ENCODE peak calls at places on chromosomes 1 and 21, in five cellular contexts. U is K562, T is H1, Q is HepG2, B is GM12878. P is an unnamed sample.

GRCh38 chr1:87800006-87800405 is 471.3 kb downstream of the LMO4 start:
- DNase-seq in U (no peak), T (no peak), Q (no peak), B (no peak), P (no peak)

GRCh38 chr1:222096883-222097282 is 355.0 kb upstream of the DUSP10 start:
- DNase-seq in U (no peak), T (no peak), Q (no peak), B (no peak), P (no peak)

GRCh38 chr1:159916240-159917051 is 8.9 kb downstream of the TAGLN2 start:
- DNase-seq in U (no peak), T (no peak), Q (peak), B (no peak), P (peak)

GRCh38 chr1:19124273-19124672 is 85.8 kb downstream of the UBR4 start:
- DNase-seq in U (no peak), T (no peak), Q (no peak), B (no peak), P (no peak)

GRCh38 chr1:155044812-155045690 is 6.1 kb upstream of the ADAM15 start:
- DNase-seq in U (peak), T (peak), Q (peak), B (no peak), P (peak)

GRCh38 chr1:181101581-181102226 is 13.2 kb downstream of the IER5 start:
- DNase-seq in U (peak), T (no peak), Q (no peak), B (no peak), P (peak)

GRCh38 chr1:184272178-184272866 is 114.5 kb upstream of the C1orf21 start:
- DNase-seq in U (no peak), T (no peak), Q (no peak), B (no peak), P (peak)

GRCh38 chr21:44542716-44543115 is 2.7 kb upstream of the KRTAP10-1 start:
- DNase-seq in U (no peak), T (no peak), Q (no peak), B (no peak), P (no peak)

GRCh38 chr1:149927535-149928387 is at the start of gene SF3B4:
- DNase-seq in U (peak), T (no peak), Q (peak), B (peak), P (peak)

GRCh38 chr21:46285206-46285661 is at the start of gene MCM3AP:
- DNase-seq in U (no peak), T (no peak), Q (no peak), B (no peak), P (no peak)

GRCh38 chr1:24949331-24949881 is 19.3 kb upstream of the RUNX3 start:
- DNase-seq in U (peak), T (no peak), Q (peak), B (no peak), P (no peak)

GRCh38 chr1:235784950-235785349 is 81.8 kb downstream of the LYST start:
- DNase-seq in U (no peak), T (no peak), Q (no peak), B (no peak), P (no peak)

GRCh38 chr1:2990376-2991115 is 30.7 kb upstream of the ACTRT2 start:
- DNase-seq in U (no peak), T (no peak), Q (no peak), B (no peak), P (no peak)
- TF ChIP-seq POLR2AphosphoS5 in U (no peak), T (no peak), Q (no peak), B (no peak), P (no peak)

GRCh38 chr1:33396188-33397124 is 34.4 kb downstream of the PHC2 start:
- DNase-seq in U (peak), T (no peak), Q (no peak), B (no peak), P (no peak)
- TF ChIP-seq CREB1 in U (no peak), T (no peak), Q (no peak), B (no peak), P (no peak)

DNA sequence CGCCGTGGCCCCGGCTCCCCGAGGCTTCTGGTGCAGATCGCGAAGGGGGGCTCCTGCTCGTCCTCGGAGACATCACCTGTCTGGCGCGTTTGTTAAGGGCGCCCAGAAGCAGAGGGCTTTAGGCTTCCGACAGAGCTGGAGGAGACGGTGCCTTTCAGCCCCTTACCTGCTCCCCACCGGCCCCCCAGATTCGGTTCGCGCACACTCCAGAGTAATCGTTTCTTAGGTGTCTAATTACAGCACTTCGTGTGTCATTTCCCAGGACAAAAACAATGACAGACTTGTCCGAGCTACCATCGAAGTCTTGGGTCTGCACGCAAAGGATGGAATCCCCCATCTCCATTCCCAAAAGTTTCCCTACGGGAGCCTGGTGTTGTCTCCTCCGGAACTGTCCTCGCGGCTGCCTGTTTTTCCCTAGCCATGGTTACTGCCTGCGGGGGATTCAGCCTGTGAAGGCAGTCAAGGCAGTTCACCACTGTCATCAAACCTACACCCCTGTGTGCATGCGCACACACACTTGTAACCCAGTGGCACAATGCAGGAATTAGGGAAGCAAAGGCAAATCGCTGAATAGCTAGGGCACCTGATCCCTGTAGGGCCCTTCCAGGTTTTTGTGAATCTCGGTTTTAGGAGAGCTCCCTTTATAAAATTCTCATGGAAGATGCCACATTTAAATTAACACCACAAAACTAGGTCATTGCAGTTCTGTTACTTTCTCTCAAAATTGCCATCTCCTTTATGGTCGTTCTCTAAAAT is 738 bp upstream of the CDC42BPA start:
- DNase-seq in U (peak), T (peak), Q (peak), B (no peak), P (peak)
- TF ChIP-seq POLR2AphosphoS5 in U (no peak), T (peak), Q (no peak), B (no peak), P (no peak)

GRCh38 chr1:40102896-40103295 is 5.8 kb upstream of the PPT1 start:
- DNase-seq in U (no peak), T (no peak), Q (no peak), B (no peak), P (no peak)

GRCh38 chr1:40110389-40110788 is 13.3 kb upstream of the PPT1 start:
- DNase-seq in U (no peak), T (no peak), Q (no peak), B (no peak), P (no peak)

GRCh38 chr1:40105028-40105427 is 8.0 kb upstream of the PPT1 start:
- DNase-seq in U (no peak), T (no peak), Q (no peak), B (no peak), P (no peak)

DNA sequence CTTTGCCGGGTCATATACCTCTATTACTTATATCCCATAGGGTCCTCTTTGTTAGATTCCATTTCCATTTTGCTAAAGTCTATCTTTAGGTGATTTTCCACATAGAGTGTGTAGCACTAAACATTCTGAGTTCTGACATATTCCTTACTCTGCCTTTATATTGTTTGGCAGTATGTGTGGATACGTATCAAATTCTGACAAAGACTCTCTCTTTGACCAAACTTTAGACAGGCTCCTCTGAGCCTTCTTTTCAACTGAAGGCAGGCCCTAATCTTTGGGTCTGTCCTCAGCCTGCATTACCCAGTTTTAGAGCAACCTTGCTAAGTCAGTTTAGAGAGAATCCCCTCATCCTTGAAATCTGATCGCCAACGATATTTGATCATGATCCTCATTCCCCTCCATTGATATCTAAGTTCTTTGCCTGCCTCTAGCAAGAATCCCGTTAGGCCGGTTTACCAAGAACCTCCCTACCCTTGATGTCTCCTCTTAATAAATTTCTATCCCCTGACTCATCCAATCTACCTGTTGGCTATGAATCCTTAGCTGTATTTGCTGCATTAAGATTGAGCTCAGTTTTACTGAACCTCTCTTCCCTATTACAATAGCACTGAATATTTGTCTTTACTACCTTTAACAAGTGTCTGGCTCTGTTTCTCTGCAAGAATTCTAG is 10.4 kb upstream of the PPT1 start:
- DNase-seq in U (no peak), T (no peak), Q (no peak), B (no peak), P (peak)
- TF ChIP-seq CREB1 in U (no peak), T (no peak), Q (no peak), B (no peak), P (no peak)

GRCh38 chr1:212328248-212328647 is 43.0 kb downstream of the PPP2R5A start:
- DNase-seq in U (no peak), T (no peak), Q (no peak), B (no peak), P (no peak)

GRCh38 chr1:212326541-212326940 is 41.3 kb downstream of the PPP2R5A start:
- DNase-seq in U (no peak), T (no peak), Q (no peak), B (no peak), P (no peak)

DNA sequence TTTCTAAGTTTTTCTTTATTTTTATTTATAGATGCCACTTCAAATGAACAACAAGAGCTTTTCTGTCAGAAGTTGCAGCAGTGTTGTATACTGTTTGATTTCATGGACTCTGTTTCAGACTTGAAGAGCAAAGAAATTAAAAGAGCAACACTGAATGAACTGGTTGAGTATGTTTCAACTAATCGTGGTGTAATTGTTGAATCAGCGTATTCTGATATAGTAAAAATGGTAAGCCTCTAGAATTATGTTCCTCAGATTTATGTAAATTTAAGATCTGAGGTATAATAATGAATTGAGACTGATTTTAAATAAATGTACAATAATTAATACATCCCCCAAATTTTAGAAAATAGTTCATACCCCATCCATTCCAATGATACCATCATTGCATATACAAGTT is 43.9 kb downstream of the PPP2R5A start:
- DNase-seq in U (no peak), T (no peak), Q (no peak), B (no peak), P (no peak)
- TF ChIP-seq POLR2AphosphoS5 in U (no peak), T (no peak), Q (no peak), B (no peak), P (no peak)

GRCh38 chr1:37919277-37919676 is 27.6 kb downstream of the INPP5B start:
- DNase-seq in U (peak), T (no peak), Q (peak), B (no peak), P (peak)

GRCh38 chr1:37923551-37923889 is 23.3 kb downstream of the INPP5B start:
- DNase-seq in U (no peak), T (no peak), Q (no peak), B (no peak), P (no peak)

GRCh38 chr1:37925316-37925715 is 21.5 kb downstream of the INPP5B start:
- DNase-seq in U (no peak), T (no peak), Q (no peak), B (no peak), P (no peak)

GRCh38 chr1:37926061-37926924 is 20.6 kb downstream of the INPP5B start:
- DNase-seq in U (no peak), T (no peak), Q (no peak), B (peak), P (no peak)

DNA sequence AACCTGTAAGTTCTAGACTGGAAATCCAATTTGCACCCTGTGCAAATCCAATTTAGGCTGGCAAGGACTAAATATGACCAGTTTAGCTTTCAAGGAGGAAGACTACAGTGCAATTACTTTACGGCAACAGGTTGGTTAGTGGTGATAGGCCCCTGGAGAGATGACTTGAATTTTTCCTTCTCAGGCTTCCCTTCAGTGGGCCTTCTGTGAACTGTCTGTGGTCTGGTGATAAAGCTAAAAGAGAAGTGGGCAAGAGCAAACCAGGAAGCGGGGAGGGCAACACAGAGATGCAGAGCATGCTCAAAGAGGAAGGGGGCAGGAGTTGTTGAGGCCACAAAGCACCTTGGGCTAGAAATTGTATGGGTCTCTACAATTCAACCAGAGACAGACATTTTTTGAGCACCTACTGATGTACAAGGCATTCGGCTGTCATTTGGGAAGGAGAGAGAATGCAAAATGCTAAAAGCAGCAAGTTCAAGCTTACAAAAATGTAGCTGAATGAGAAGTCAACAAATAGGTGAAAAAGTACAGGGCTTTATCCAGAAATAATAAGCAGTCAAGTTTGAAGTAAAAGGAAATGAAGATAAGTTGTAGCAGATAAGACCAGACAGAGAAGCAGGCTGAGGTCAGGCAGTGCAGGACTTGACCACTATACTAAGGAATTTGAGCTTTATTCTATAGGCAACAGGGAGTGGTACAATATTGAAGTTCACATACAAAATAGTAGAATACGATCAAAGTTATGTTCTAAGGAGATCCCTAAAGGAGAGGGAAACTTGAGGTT is 23.9 kb downstream of the INPP5B start:
- DNase-seq in U (peak), T (no peak), Q (no peak), B (peak), P (no peak)
- TF ChIP-seq CREB1 in U (no peak), T (no peak), Q (no peak), B (peak), P (no peak)